ENCODE peak calls at places on chromosomes 3 and 15, in ten cellular contexts. H, A, U, V, N, T, I, Y, R and G are unnamed samples.

GRCh38 chr3:12681586-12682371 is 17.9 kb upstream of the RAF1 start:
- DNase-seq in H (no peak), A (peak), U (no peak), V (no peak), N (no peak), T (no peak), I (no peak), Y (peak), R (no peak), G (peak)

GRCh38 chr3:32384938-32385337 is 6.7 kb upstream of the CMTM7 start:
- DNase-seq in H (no peak), A (no peak), U (no peak), V (no peak), N (no peak), T (no peak), I (no peak), Y (peak), R (no peak), G (peak)

GRCh38 chr3:192422321-192422997 is 304.9 kb downstream of the FGF12 start:
- DNase-seq in H (no peak), A (peak), U (no peak), V (no peak), N (no peak), T (no peak), I (no peak), Y (no peak), R (no peak), G (peak)

GRCh38 chr3:158974905-158975304 is 173.1 kb downstream of the MFSD1 start:
- DNase-seq in H (no peak), A (no peak), U (no peak), V (no peak), N (no peak), T (no peak), I (no peak), Y (no peak), R (no peak), G (no peak)

GRCh38 chr3:46353639-46354410 is at the start of gene CCR2:
- DNase-seq in H (no peak), A (no peak), U (no peak), V (no peak), N (no peak), T (no peak), I (no peak), Y (no peak), R (no peak), G (no peak)

GRCh38 chr15:62928242-62928995 is 114.1 kb upstream of the TPM1 start:
- DNase-seq in H (no peak), A (peak), U (peak), V (no peak), N (peak), T (no peak), I (no peak), Y (peak), R (no peak), G (peak)

GRCh38 chr3:46482632-46483311 is 15.0 kb upstream of the RTP3 start:
- DNase-seq in H (no peak), A (peak), U (no peak), V (no peak), N (no peak), T (no peak), I (no peak), Y (no peak), R (no peak), G (peak)

GRCh38 chr3:149016669-149017541 is 25.6 kb downstream of the GYG1 start:
- DNase-seq in H (no peak), A (peak), U (no peak), V (no peak), N (no peak), T (no peak), I (no peak), Y (no peak), R (no peak), G (peak)

GRCh38 chr3:70476174-70476573 is 163.7 kb upstream of the MDFIC2 start:
- DNase-seq in H (no peak), A (no peak), U (no peak), V (no peak), N (no peak), T (no peak), I (no peak), Y (no peak), R (no peak), G (no peak)

GRCh38 chr15:101675015-101675414 is 22.8 kb upstream of the TM2D3 start:
- DNase-seq in H (no peak), A (peak), U (no peak), V (no peak), N (no peak), T (no peak), I (no peak), Y (no peak), R (no peak), G (peak)

GRCh38 chr3:135191690-135192089 is 396.6 kb downstream of the EPHB1 start:
- DNase-seq in H (no peak), A (no peak), U (no peak), V (no peak), N (no peak), T (no peak), I (no peak), Y (no peak), R (no peak), G (no peak)

GRCh38 chr15:80804970-80805495 is 25.9 kb downstream of the CEMIP start:
- DNase-seq in H (no peak), A (no peak), U (no peak), V (no peak), N (no peak), T (no peak), I (no peak), Y (no peak), R (no peak), G (no peak)

GRCh38 chr3:119649764-119650163 is 10.6 kb downstream of the POPDC2 start:
- DNase-seq in H (no peak), A (no peak), U (no peak), V (no peak), N (no peak), T (no peak), I (no peak), Y (no peak), R (no peak), G (no peak)

GRCh38 chr3:50158747-50159146 is 3.6 kb downstream of the SEMA3F start:
- DNase-seq in H (no peak), A (no peak), U (no peak), V (no peak), N (no peak), T (no peak), I (no peak), Y (no peak), R (no peak), G (no peak)

GRCh38 chr15:34011476-34011875 is 27.5 kb downstream of the AVEN start:
- DNase-seq in H (no peak), A (no peak), U (no peak), V (no peak), N (no peak), T (no peak), I (no peak), Y (no peak), R (no peak), G (no peak)

GRCh38 chr3:77102916-77103769 is 63.2 kb downstream of the ROBO2 start:
- DNase-seq in H (no peak), A (no peak), U (no peak), V (no peak), N (no peak), T (no peak), I (no peak), Y (no peak), R (no peak), G (peak)

GRCh38 chr15:79028411-79028964 is 62.1 kb downstream of the RASGRF1 start:
- DNase-seq in H (no peak), A (peak), U (no peak), V (no peak), N (peak), T (no peak), I (no peak), Y (no peak), R (no peak), G (peak)

GRCh38 chr3:8490079-8490552 is 11.5 kb upstream of the LMCD1 start:
- DNase-seq in H (no peak), A (peak), U (peak), V (no peak), N (no peak), T (no peak), I (no peak), Y (peak), R (no peak), G (peak)

GRCh38 chr15:91490211-91490610 is 363.3 kb upstream of the SLCO3A1 start:
- DNase-seq in H (no peak), A (no peak), U (no peak), V (no peak), N (no peak), T (no peak), I (no peak), Y (no peak), R (no peak), G (no peak)
- TF ChIP-seq CTCF in H (no peak), A (no peak), U (no peak), V (no peak), N (no peak), T (no peak), I (no peak), Y (no peak), R (no peak), G (no peak)

GRCh38 chr15:75200391-75200764 is 1.3 kb upstream of the C15orf39 start:
- DNase-seq in H (no peak), A (no peak), U (no peak), V (no peak), N (no peak), T (no peak), I (no peak), Y (no peak), R (no peak), G (no peak)
- H3K4me3 ChIP-seq in H (no peak), A (no peak), U (peak), V (peak), N (no peak), T (peak), I (no peak), Y (no peak), R (no peak), G (no peak)

DNA sequence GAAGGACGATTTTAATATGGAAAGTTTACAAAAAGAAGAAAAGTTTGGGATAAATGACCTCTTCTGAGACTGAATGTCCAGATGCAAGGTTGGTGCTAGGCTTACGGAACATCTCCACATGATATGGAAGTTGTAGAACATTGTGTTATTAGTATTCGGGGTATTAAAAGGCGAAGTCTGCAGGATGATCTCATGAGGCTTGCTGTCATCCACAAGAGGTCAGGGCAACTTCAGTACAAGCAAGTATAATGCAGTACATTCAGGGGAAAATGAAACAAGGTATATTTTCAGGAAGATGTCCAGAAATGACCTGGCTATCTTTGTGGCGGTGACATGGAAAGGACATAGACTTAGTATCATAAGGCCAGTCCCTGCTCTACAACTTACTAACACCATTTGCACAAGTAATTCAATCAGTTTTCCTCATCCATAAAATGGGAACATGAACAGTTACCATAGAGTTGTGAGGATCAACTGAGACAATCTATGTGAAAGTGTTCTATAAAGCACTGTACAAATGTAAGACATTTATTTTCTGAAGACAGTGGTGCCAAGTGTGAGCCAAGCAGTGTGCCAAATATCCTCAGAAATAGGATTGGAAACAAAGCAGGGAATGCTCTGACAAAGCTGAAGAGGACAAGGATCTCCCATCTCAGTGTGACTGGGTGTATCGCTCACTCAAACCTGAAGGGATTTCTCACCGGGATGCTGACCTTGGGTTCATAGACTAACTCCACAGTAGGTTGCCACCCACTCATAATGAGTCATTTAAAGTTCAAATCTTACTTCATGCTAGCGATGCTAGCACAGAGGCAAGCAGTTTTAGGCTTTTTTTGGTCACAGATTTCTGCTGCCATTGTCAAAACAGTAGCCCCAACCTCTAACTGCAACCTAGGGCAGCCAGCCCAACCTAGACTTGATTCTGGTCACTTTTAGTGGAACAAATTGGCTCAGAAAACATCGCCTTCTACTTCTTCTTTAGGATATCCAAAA is 118.3 kb downstream of the TIGIT start:
- DNase-seq in H (no peak), A (peak), U (no peak), V (no peak), N (no peak), T (no peak), I (no peak), Y (no peak), R (no peak), G (peak)
- H3K27ac ChIP-seq in H (peak), A (peak), U (peak), V (peak), N (no peak), T (peak), I (peak), Y (no peak), R (no peak), G (peak)

GRCh38 chr3:47850062-47850802 is 47.3 kb downstream of the DHX30 start:
- DNase-seq in H (no peak), A (no peak), U (no peak), V (no peak), N (no peak), T (no peak), I (no peak), Y (no peak), R (no peak), G (peak)
- TF ChIP-seq CTCF in H (no peak), A (peak), U (peak), V (peak), N (peak), T (no peak), I (peak), Y (peak), R (no peak), G (peak)

DNA sequence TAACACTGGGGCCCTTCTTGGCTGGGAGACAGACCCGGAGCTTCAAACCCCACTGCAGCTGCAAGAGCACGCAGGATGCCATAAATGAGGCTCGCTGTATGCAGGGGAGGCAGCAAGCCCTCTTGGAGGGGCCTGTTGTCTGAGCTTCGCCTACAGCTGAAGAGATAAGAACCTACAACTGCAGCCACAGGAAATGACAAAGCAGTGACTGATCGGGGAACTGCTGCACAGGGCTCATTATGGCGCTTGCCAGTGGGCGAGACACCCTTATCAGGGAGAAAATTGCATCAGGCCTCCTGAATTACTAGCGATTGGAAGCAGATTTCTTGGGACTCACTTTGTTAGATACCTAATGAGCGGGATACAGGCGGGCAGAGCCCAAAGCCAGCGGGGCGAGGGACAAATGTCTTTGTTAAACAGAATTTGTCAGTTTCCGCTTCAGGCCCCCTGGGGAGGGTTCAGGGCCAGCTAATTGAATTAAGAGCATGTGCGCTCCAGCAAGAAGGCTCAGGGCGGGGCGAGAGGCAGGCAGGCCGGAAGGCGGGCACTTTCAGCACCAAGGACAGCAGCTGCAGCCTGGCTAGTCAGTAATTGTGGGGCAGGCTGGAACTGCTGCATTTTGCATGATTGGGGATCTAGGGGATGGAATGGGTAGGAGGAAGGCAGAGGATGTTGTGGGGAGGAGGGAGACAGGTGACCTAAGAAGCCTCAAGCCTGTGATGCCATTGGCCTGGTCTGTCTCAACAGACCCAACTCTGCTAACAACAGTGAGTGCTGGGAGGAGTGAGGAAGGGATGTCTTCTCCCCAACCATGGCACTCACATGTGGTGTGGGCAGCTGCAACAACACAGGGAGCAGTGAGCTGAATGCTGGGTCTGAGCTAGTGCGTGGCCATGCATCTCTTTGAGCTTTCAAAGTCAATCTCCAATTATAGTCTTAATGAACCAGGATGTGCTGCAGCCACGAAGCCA is 55.3 kb downstream of the CCDC33 start:
- DNase-seq in H (peak), A (peak), U (peak), V (peak), N (peak), T (peak), I (peak), Y (peak), R (peak), G (peak)
- H3K4me3 ChIP-seq in H (no peak), A (no peak), U (no peak), V (no peak), N (no peak), T (no peak), I (no peak), Y (no peak), R (no peak), G (no peak)

GRCh38 chr3:150352931-150353330 is 55.2 kb upstream of the TSC22D2 start:
- DNase-seq in H (no peak), A (no peak), U (no peak), V (no peak), N (no peak), T (no peak), I (no peak), Y (no peak), R (no peak), G (no peak)

GRCh38 chr3:150351398-150351797 is 56.7 kb upstream of the TSC22D2 start:
- DNase-seq in H (no peak), A (peak), U (no peak), V (no peak), N (no peak), T (no peak), I (no peak), Y (no peak), R (no peak), G (no peak)

GRCh38 chr3:150348500-150348899 is 59.6 kb upstream of the TSC22D2 start:
- DNase-seq in H (peak), A (peak), U (no peak), V (no peak), N (peak), T (peak), I (no peak), Y (peak), R (no peak), G (peak)

GRCh38 chr3:150346956-150347863 is 60.9 kb upstream of the TSC22D2 start:
- DNase-seq in H (no peak), A (peak), U (no peak), V (no peak), N (no peak), T (no peak), I (no peak), Y (no peak), R (no peak), G (peak)

GRCh38 chr3:150349314-150350097 is 58.6 kb upstream of the TSC22D2 start:
- DNase-seq in H (peak), A (no peak), U (peak), V (peak), N (peak), T (no peak), I (peak), Y (peak), R (no peak), G (no peak)
- H3K27ac ChIP-seq in H (peak), A (peak), U (peak), V (peak), N (no peak), T (no peak), I (no peak), Y (peak), R (no peak), G (peak)

DNA sequence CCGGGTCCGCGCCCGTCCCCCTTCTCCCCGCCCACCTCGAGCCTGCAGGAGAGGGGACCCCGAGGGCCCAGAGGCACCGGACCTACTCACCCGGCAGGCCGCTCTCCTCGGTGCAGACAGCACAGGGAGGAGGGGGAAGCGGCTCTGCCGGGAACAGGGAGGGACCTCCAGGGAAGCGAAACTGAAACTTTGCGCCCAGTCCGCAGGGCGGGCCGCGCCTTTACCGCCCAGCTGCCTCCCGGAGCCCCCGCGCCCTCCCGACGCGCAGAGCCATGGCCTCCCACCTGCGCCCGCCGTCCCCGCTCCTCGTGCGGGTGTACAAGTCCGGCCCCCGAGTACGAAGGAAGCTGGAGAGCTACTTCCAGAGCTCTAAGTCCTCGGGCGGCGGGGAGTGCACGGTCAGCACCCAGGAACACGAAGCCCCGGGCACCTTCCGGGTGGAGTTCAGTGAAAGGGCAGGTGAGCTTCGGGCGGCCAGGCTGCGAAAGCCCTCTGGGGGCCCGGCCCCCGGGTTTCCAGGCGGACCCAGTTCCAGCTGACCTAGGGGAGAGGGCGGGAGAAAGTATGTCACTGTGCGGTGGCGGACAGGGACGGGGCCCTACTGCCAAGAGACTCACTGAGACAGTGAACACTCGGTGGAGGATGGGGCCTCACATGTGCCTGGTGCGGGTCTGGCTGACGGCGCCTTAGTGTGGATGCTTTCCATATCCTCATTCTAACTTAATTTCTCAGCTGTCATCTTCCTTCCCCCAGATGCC is at the start of the genes DTX3L and PARP9:
- DNase-seq in H (peak), A (peak), U (peak), V (peak), N (peak), T (peak), I (peak), Y (peak), R (peak), G (peak)
- TF ChIP-seq CTCF in H (no peak), A (no peak), U (no peak), V (no peak), N (no peak), T (no peak), I (no peak), Y (no peak), R (no peak), G (no peak)

DNA sequence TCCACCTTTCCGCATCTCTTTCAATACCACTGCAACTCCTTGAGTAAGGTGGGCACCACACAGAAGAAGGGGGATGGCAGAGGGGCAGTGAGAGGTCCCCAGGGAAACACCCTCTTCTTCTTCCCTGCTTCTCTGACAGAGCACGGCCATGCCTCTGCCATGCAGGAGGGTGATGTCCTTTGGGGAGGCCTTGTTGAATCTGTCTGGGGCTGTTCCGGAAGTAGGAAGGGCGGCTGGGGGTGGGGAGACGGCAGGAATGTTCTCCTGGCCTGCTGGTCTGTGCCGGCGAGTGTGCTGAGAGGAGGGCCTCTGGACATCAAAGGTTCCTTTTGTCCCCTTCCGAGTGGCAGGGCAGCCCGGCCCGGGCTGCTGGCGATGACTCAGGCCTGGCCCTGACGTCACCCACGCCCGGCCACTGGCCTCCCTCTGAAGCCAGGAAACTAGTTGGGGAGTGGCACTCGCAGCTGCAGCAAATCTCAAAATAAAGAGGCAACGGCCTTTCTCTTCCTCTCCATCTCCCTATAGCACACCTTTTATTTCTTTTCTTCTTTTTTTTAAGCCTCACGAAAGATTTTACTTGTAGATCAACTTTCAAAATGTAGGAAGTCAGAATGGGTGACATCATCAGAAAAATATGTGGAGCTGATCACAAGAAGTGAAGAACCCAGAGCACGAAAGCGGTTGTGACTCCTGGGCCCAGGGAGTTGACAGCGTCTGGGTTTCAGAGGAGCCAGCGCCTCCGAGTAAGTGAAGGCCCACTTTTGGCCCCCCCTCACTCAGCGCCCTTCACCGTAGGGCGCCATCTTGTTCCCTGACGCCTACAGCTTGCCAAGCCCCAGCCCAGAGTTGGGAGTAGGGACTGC is at the start of gene ZBTB38:
- DNase-seq in H (peak), A (peak), U (peak), V (peak), N (peak), T (peak), I (peak), Y (peak), R (no peak), G (peak)
- H3K4me3 ChIP-seq in H (peak), A (peak), U (peak), V (peak), N (no peak), T (peak), I (peak), Y (peak), R (no peak), G (peak)

GRCh38 chr3:173750095-173750494 is 352.6 kb downstream of the NLGN1 start:
- DNase-seq in H (no peak), A (peak), U (no peak), V (no peak), N (no peak), T (no peak), I (no peak), Y (no peak), R (no peak), G (no peak)
- H3K27ac ChIP-seq in H (no peak), A (no peak), U (no peak), V (no peak), N (no peak), T (no peak), I (no peak), Y (no peak), R (no peak), G (peak)